ENCODE peak calls at places on chromosomes 13 and 19, in four cellular contexts. G is HuH-7.5, X is Right ventricle myocardium superior, O is left kidney. J is an unnamed sample.

GRCh38 chr13:113632706-113633484 is 25.1 kb downstream of the ATP4B start:
- DNase-seq in G (no peak), X (no peak), O (no peak), J (no peak)

GRCh38 chr19:49718511-49718910 is 27.6 kb downstream of the CPT1C start:
- DNase-seq in G (no peak), X (no peak), O (peak), J (no peak)

GRCh38 chr19:45182758-45183157 is 4.2 kb downstream of the BLOC1S3 start:
- DNase-seq in G (no peak), X (no peak), O (no peak), J (no peak)

GRCh38 chr13:21657538-21657937 is 13.3 kb upstream of the FGF9 start:
- DNase-seq in G (no peak), X (no peak), O (no peak), J (peak)

GRCh38 chr19:51751655-51752054 is at the start of gene FPR1:
- DNase-seq in G (no peak), X (no peak), O (no peak), J (no peak)

GRCh38 chr19:38850976-38851621 is 1.3 kb upstream of the HNRNPL start:
- DNase-seq in G (no peak), X (peak), O (peak), J (no peak)

GRCh38 chr19:38900220-38900629 is 456 bp downstream of the NFKBIB start:
- DNase-seq in G (no peak), X (no peak), O (no peak), J (peak)

GRCh38 chr19:1041835-1042685 is 2.2 kb downstream of the ABCA7 start:
- DNase-seq in G (no peak), X (no peak), O (no peak), J (no peak)

GRCh38 chr19:42311612-42312160 is 1.4 kb upstream of the TMEM145 start:
- DNase-seq in G (peak), X (no peak), O (no peak), J (peak)

GRCh38 chr19:1027953-1028902 is 1.8 kb downstream of the CNN2 start:
- DNase-seq in G (peak), X (peak), O (peak), J (peak)

GRCh38 chr19:42655748-42656147 is 61.0 kb upstream of the CEACAM8 start:
- DNase-seq in G (no peak), X (no peak), O (no peak), J (no peak)

GRCh38 chr19:46924874-46925547 is 64.2 kb downstream of the ARHGAP35 start:
- DNase-seq in G (no peak), X (no peak), O (no peak), J (no peak)

GRCh38 chr19:41695745-41696144 is 7.7 kb upstream of the CEACAM7 start:
- DNase-seq in G (no peak), X (no peak), O (no peak), J (no peak)

GRCh38 chr13:29581666-29582065 is 13.8 kb downstream of the SLC7A1 start:
- DNase-seq in G (no peak), X (no peak), O (peak), J (no peak)

GRCh38 chr19:51020988-51021651 is 1.6 kb upstream of the KLK10 start:
- DNase-seq in G (no peak), X (no peak), O (peak), J (peak)

GRCh38 chr13:75864718-75865117 is 228.6 kb downstream of the LMO7 start:
- DNase-seq in G (no peak), X (no peak), O (no peak), J (no peak)

GRCh38 chr19:9936151-9937000 is at the start of gene OLFM2:
- DNase-seq in G (peak), X (peak), O (peak), J (no peak)

GRCh38 chr19:54426291-54426918 is 11.1 kb downstream of the TTYH1 start:
- DNase-seq in G (no peak), X (no peak), O (no peak), J (no peak)

GRCh38 chr13:82627183-82627582 is 1255.1 kb downstream of the SLITRK1 start:
- DNase-seq in G (no peak), X (no peak), O (no peak), J (peak)

GRCh38 chr13:71625694-71626093 is 241.3 kb downstream of the DACH1 start:
- DNase-seq in G (no peak), X (no peak), O (no peak), J (no peak)

GRCh38 chr13:42753697-42754096 is 27.7 kb upstream of the FAM216B start:
- DNase-seq in G (no peak), X (no peak), O (peak), J (no peak)

GRCh38 chr13:109154546-109154945 is 525.1 kb downstream of the MYO16 start:
- DNase-seq in G (no peak), X (no peak), O (no peak), J (no peak)

GRCh38 chr13:95749545-95749944 is 72.6 kb downstream of the DNAJC3 start:
- DNase-seq in G (no peak), X (no peak), O (no peak), J (no peak)

GRCh38 chr13:51793570-51794273 is 10.2 kb downstream of the DHRS12 start:
- DNase-seq in G (no peak), X (no peak), O (no peak), J (peak)

GRCh38 chr19:33125929-33126388 is 6.0 kb upstream of the WDR88 start:
- DNase-seq in G (peak), X (no peak), O (peak), J (peak)

GRCh38 chr13:82766732-82767321 is 1115.4 kb downstream of the SLITRK1 start:
- DNase-seq in G (no peak), X (no peak), O (no peak), J (no peak)

GRCh38 chr13:33218426-33218825 is 67.1 kb downstream of the STARD13 start:
- DNase-seq in G (no peak), X (no peak), O (no peak), J (no peak)

GRCh38 chr19:2813235-2814160 is 6.2 kb upstream of the ZNF554 start:
- DNase-seq in G (no peak), X (no peak), O (no peak), J (no peak)

GRCh38 chr13:100075700-100076587 is 12.9 kb upstream of the PCCA start:
- DNase-seq in G (no peak), X (no peak), O (no peak), J (no peak)

GRCh38 chr13:31072041-31072440 is 89.7 kb downstream of the HSPH1 start:
- DNase-seq in G (no peak), X (no peak), O (no peak), J (no peak)

J was measured in RKO.